ENCODE peak calls at places on chromosomes 13 and 19, in four cellular contexts. W is CD8-positive, alpha-beta T cell; G is uterus; I is left lung. X is an unnamed sample.
A peak's percentile ranks its signal among the peaks of the same experiment; 100 is the strongest.

GRCh38 chr13:48662226-48662625 is 8.5 kb downstream of the CYSLTR2 start:
- DNase-seq in I (no peak), G (no peak), W (no peak), X (no peak)

GRCh38 chr19:13104848-13105646 is 2.4 kb upstream of the LYL1 start:
- DNase-seq in W (peak; percentile 22), G (no peak), I (peak; percentile 88), X (no peak)

GRCh38 chr19:38078302-38078930 is 145.6 kb downstream of the DPF1 start:
- DNase-seq in I (no peak), G (no peak), W (no peak), X (no peak)

GRCh38 chr13:112910616-112911280 is 58.3 kb upstream of the MCF2L start:
- DNase-seq in W (no peak), I (peak; percentile 43), G (no peak), X (no peak)

GRCh38 chr19:29680447-29680846 is 15.2 kb downstream of the PLEKHF1 start:
- DNase-seq in W (peak; percentile 77), I (peak; percentile 92), G (no peak), X (peak; percentile 78)

GRCh38 chr19:51375504-51376221 is 3.2 kb upstream of the NKG7 start:
- DNase-seq in G (no peak), W (no peak), I (no peak), X (no peak)

GRCh38 chr19:13707901-13708300 is 56.4 kb upstream of the MRI1 start:
- DNase-seq in W (no peak), I (no peak), G (no peak), X (no peak)

GRCh38 chr19:45424191-45425058 is 708 bp upstream of the ERCC1 start:
- DNase-seq in I (peak; percentile 87), W (no peak), G (peak; percentile 59), X (peak; percentile 88)

GRCh38 chr19:54434862-54435174 is 14.2 kb upstream of the LENG8 start:
- DNase-seq in G (no peak), I (no peak), W (no peak), X (no peak)

GRCh38 chr13:109494955-109495354 is 291.4 kb downstream of the IRS2 start:
- DNase-seq in W (no peak), I (no peak), G (no peak), X (no peak)

GRCh38 chr19:7242601-7243258 is 51.5 kb downstream of the INSR start:
- DNase-seq in G (no peak), W (no peak), I (no peak), X (no peak)
- H3K4me3 ChIP-seq in G (no peak overlapping the region), W (no peak overlapping the region), I (no peak overlapping the region), X (no peak overlapping the region)

GRCh38 chr19:2240881-2241760 is 4.5 kb downstream of the SF3A2 start:
- DNase-seq in G (no peak), I (no peak), W (no peak), X (no peak)
- H3K27ac ChIP-seq in G (peak overlapping the region; percentile 9), I (peak overlapping the region; percentile 41), W (peak overlapping the region; percentile 43), X (peak overlapping the region; percentile 35)

GRCh38 chr19:43594081-43594697 is 1.7 kb downstream of the IRGQ start:
- DNase-seq in G (no peak), I (no peak), W (no peak), X (no peak)
- H3K4me3 ChIP-seq in G (peak overlapping the region; percentile 64), I (peak overlapping the region; percentile 64), W (no peak overlapping the region), X (peak overlapping the region; percentile 74)

GRCh38 chr19:1122021-1122971 is 18.5 kb downstream of the GPX4 start:
- DNase-seq in I (no peak), W (no peak), G (no peak), X (no peak)
- H3K27ac ChIP-seq in I (no peak overlapping the region), W (no peak overlapping the region), G (no peak overlapping the region), X (no peak overlapping the region)

GRCh38 chr19:43503501-43504425 is 783 bp downstream of the PHLDB3 start:
- DNase-seq in I (peak; percentile 97), W (peak; percentile 100), G (peak; percentile 99), X (peak; percentile 98)

GRCh38 chr19:43506629-43507028 is 2.1 kb upstream of the PHLDB3 start:
- DNase-seq in I (no peak), G (no peak), W (no peak), X (no peak)

GRCh38 chr19:43504426-43505185 is at the start of gene PHLDB3:
- DNase-seq in G (no peak), I (peak; percentile 82), W (no peak), X (no peak)

GRCh38 chr19:43505941-43506340 is 1.4 kb upstream of the PHLDB3 start:
- DNase-seq in I (no peak), G (no peak), W (no peak), X (no peak)

DNA sequence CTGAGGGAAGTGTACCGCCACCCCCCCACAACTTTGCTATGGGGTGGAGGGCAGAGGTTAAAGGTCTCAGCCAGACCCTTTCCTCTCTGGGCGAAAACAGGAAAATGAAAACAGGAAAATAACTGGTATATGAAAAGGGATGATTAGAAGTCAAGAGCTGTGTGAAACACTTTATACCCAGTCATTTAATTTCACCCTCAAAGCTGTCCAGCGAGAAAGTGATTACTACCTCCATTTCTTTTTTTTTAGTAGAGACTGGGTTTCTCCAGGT is 575 bp upstream of the PHLDB3 start:
- DNase-seq in G (no peak), I (no peak), W (no peak), X (no peak)
- H3K4me3 ChIP-seq in G (no peak overlapping the region), I (no peak overlapping the region), W (peak overlapping the region; percentile 97), X (no peak overlapping the region)

DNA sequence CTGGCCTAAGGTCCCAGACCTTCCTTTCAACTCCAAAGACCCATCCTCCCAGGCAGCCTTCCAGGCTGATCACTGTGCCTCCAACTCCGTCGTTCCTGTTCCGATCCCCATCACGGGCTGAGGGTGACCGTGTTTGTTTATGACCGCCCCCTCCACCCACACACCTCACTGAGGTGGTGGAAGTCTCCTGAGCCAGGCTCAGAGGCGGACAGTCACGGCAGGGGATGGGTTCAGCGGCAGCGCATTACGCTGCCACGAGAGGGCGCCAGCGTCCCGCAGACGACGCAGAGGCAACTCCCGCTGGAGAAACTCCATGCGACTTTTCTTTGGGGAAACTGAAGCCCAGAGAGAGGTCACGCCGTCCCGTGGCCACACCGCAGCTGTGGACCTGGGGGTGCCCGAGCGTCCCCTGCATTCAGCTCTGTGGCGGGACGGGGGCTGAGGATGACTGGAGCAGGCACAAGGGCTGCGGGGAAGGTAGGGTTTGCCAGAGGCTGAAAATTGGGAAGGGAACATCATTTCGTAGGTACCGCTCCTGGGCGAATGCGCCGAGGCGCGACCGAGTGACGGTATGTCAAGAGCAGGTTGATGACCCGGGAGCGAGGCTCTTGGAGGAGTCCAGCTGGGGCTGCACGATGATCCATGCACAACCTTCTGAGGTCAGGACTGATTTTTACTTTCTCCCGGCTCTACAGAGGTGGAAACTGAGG is 920 bp upstream of the ARRDC2 start:
- DNase-seq in W (peak; percentile 87), I (peak; percentile 96), G (peak; percentile 81), X (peak; percentile 90)
- H3K27ac ChIP-seq in W (peak overlapping the region; percentile 72), I (peak overlapping the region; percentile 74), G (peak overlapping the region; percentile 80), X (no peak overlapping the region)

DNA sequence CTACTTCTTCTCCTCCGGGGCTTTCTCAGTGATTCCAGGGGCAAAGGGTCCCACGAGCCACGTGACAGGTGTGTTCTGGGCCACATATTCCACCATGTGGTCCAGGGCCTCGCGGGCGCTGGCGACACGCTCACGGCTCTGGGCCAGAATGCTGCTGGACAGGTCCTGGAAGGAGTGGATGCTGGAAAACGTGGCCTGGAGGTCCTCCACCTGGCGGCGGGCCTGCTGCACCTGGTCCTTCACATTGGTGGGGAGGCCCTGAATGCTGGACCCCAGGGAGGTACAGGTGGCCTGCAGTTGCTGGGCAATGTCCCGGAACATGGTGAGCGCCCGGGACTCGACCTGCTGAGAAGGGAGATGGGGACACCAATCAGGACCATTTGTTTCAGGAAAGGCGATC is 7.7 kb upstream of the TICAM1 start:
- DNase-seq in W (no peak), G (no peak), I (no peak), X (no peak)
- H3K4me3 ChIP-seq in W (no peak overlapping the region), G (no peak overlapping the region), I (no peak overlapping the region), X (no peak overlapping the region)

GRCh38 chr13:69094485-69094884 is 1013.1 kb upstream of the ATXN8OS start:
- DNase-seq in G (no peak), I (no peak), W (no peak), X (no peak)

DNA sequence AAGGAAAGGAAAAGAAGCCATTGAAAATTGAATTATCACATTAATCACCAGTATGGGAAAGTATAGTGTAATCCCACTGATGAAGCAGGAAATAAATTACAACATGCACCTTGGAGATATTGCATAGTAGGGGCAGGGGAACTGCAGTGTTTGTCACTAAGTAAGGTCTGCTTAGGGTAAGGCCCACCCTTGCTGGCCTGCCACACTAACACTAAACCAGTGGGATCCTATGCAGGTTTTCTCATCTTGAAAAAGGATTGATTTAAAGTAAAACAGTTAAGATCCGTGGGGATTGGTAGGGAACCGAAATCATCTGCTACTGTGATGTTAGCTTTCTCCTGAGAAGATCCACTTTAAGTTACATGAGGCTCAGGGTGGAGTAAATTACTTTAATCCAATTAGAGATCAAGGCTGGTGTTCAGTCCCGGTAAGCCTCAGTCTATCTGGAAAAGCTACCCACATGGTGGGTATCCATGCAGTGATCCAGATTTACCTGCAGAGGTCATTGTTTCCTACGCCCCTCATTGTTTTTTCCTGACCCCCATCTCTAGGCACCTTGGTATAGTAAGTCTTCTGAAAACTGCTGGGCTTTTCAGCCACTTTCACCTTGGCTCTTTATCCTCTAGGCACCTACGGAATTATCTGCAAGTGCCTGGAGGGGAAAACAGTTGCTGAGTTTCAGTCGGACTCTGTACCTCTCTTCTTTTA is 1014.9 kb upstream of the ATXN8OS start:
- DNase-seq in I (no peak), W (no peak), G (no peak), X (no peak)
- H3K27ac ChIP-seq in I (no peak overlapping the region), W (no peak overlapping the region), G (no peak overlapping the region), X (no peak overlapping the region)

GRCh38 chr13:75639426-75639825 is 3.3 kb downstream of the LMO7 start:
- DNase-seq in I (no peak), W (no peak), G (no peak), X (no peak)
- H3K4me3 ChIP-seq in I (no peak overlapping the region), W (no peak overlapping the region), G (no peak overlapping the region), X (no peak overlapping the region)